ENCODE peak calls at places on chromosomes 5 and 9, in eight cellular contexts. One of them, this sample, is unnamed.

GRCh38 chr9:116494815-116495634 is 192.1 kb upstream of the TRIM32 start:
- DNase-seq in NCI-H1092: peak; percentile 7
- DNase-seq in H4: peak; percentile 22
- DNase-seq in amygdala: no peak
- DNase-seq in naive thymus-derived CD8-positive, alpha-beta T cell: peak; percentile 1
- DNase-seq in RWPE1: peak; percentile 30
- DNase-seq in mucosa of gallbladder: no peak
- DNase-seq in stimulated activated CD4-positive, alpha-beta T cell treated with anti-CD3 and anti-CD28 coated beads, Interleukin-1b, Interleukin-23, amount 100 ng/mL, for 24 hours: no peak
- DNase-seq in this sample: no peak

GRCh38 chr9:120946259-120946658 is 19.7 kb upstream of the TRAF1 start:
- DNase-seq in NCI-H1092: no peak
- DNase-seq in H4: no peak
- DNase-seq in amygdala: no peak
- DNase-seq in naive thymus-derived CD8-positive, alpha-beta T cell: no peak
- DNase-seq in RWPE1: peak; percentile 42
- DNase-seq in mucosa of gallbladder: no peak
- DNase-seq in stimulated activated CD4-positive, alpha-beta T cell treated with anti-CD3 and anti-CD28 coated beads, Interleukin-1b, Interleukin-23, amount 100 ng/mL, for 24 hours: no peak
- DNase-seq in this sample: no peak

GRCh38 chr9:89661956-89662717 is 57.3 kb downstream of the GADD45G start:
- DNase-seq in NCI-H1092: peak; percentile 98
- DNase-seq in H4: peak; percentile 83
- DNase-seq in amygdala: peak; percentile 96
- DNase-seq in naive thymus-derived CD8-positive, alpha-beta T cell: no peak
- DNase-seq in RWPE1: peak; percentile 98
- DNase-seq in mucosa of gallbladder: peak; percentile 99
- DNase-seq in stimulated activated CD4-positive, alpha-beta T cell treated with anti-CD3 and anti-CD28 coated beads, Interleukin-1b, Interleukin-23, amount 100 ng/mL, for 24 hours: no peak
- DNase-seq in this sample: no peak

GRCh38 chr9:125460346-125460745 is 198.7 kb downstream of the GAPVD1 start:
- DNase-seq in NCI-H1092: no peak
- DNase-seq in H4: no peak
- DNase-seq in amygdala: no peak
- DNase-seq in naive thymus-derived CD8-positive, alpha-beta T cell: no peak
- DNase-seq in RWPE1: no peak
- DNase-seq in mucosa of gallbladder: no peak
- DNase-seq in stimulated activated CD4-positive, alpha-beta T cell treated with anti-CD3 and anti-CD28 coated beads, Interleukin-1b, Interleukin-23, amount 100 ng/mL, for 24 hours: no peak
- DNase-seq in this sample: no peak

GRCh38 chr5:16492398-16493175 is 27.0 kb upstream of the ZNF622 start:
- DNase-seq in NCI-H1092: no peak
- DNase-seq in H4: no peak
- DNase-seq in amygdala: no peak
- DNase-seq in naive thymus-derived CD8-positive, alpha-beta T cell: no peak
- DNase-seq in RWPE1: peak; percentile 86
- DNase-seq in mucosa of gallbladder: peak; percentile 60
- DNase-seq in stimulated activated CD4-positive, alpha-beta T cell treated with anti-CD3 and anti-CD28 coated beads, Interleukin-1b, Interleukin-23, amount 100 ng/mL, for 24 hours: no peak
- DNase-seq in this sample: no peak

GRCh38 chr9:19551124-19551929 is 142.5 kb downstream of the ACER2 start:
- DNase-seq in NCI-H1092: no peak
- DNase-seq in H4: no peak
- DNase-seq in amygdala: no peak
- DNase-seq in naive thymus-derived CD8-positive, alpha-beta T cell: no peak
- DNase-seq in RWPE1: no peak
- DNase-seq in mucosa of gallbladder: no peak
- DNase-seq in stimulated activated CD4-positive, alpha-beta T cell treated with anti-CD3 and anti-CD28 coated beads, Interleukin-1b, Interleukin-23, amount 100 ng/mL, for 24 hours: no peak
- DNase-seq in this sample: no peak

GRCh38 chr9:129483467-129484324 is 137.2 kb downstream of the C9orf50 start:
- DNase-seq in NCI-H1092: peak; percentile 20
- DNase-seq in H4: peak; percentile 81
- DNase-seq in amygdala: peak; percentile 75
- DNase-seq in naive thymus-derived CD8-positive, alpha-beta T cell: peak; percentile 31
- DNase-seq in RWPE1: peak; percentile 89
- DNase-seq in mucosa of gallbladder: peak; percentile 89
- DNase-seq in stimulated activated CD4-positive, alpha-beta T cell treated with anti-CD3 and anti-CD28 coated beads, Interleukin-1b, Interleukin-23, amount 100 ng/mL, for 24 hours: no peak
- DNase-seq in this sample: no peak

GRCh38 chr5:116038817-116039216 is 6.5 kb downstream of the ARL14EPL start:
- DNase-seq in NCI-H1092: no peak
- DNase-seq in H4: no peak
- DNase-seq in amygdala: no peak
- DNase-seq in naive thymus-derived CD8-positive, alpha-beta T cell: no peak
- DNase-seq in RWPE1: no peak
- DNase-seq in mucosa of gallbladder: no peak
- DNase-seq in stimulated activated CD4-positive, alpha-beta T cell treated with anti-CD3 and anti-CD28 coated beads, Interleukin-1b, Interleukin-23, amount 100 ng/mL, for 24 hours: no peak
- DNase-seq in this sample: no peak

GRCh38 chr9:91775011-91775707 is 174.9 kb downstream of the ROR2 start:
- DNase-seq in NCI-H1092: peak; percentile 38
- DNase-seq in H4: peak; percentile 44
- DNase-seq in amygdala: no peak
- DNase-seq in naive thymus-derived CD8-positive, alpha-beta T cell: peak; percentile 51
- DNase-seq in RWPE1: peak; percentile 90
- DNase-seq in mucosa of gallbladder: peak; percentile 53
- DNase-seq in stimulated activated CD4-positive, alpha-beta T cell treated with anti-CD3 and anti-CD28 coated beads, Interleukin-1b, Interleukin-23, amount 100 ng/mL, for 24 hours: peak; percentile 37
- DNase-seq in this sample: peak; percentile 21

GRCh38 chr9:94135222-94135621 is 51.0 kb downstream of the PTPDC1 start:
- DNase-seq in NCI-H1092: no peak
- DNase-seq in H4: no peak
- DNase-seq in amygdala: no peak
- DNase-seq in naive thymus-derived CD8-positive, alpha-beta T cell: no peak
- DNase-seq in RWPE1: peak; percentile 68
- DNase-seq in mucosa of gallbladder: peak; percentile 44
- DNase-seq in stimulated activated CD4-positive, alpha-beta T cell treated with anti-CD3 and anti-CD28 coated beads, Interleukin-1b, Interleukin-23, amount 100 ng/mL, for 24 hours: no peak
- DNase-seq in this sample: no peak

GRCh38 chr9:118170032-118170955 is 466.1 kb downstream of the TLR4 start:
- DNase-seq in NCI-H1092: peak; percentile 25
- DNase-seq in H4: peak; percentile 6
- DNase-seq in amygdala: peak; percentile 64
- DNase-seq in naive thymus-derived CD8-positive, alpha-beta T cell: no peak
- DNase-seq in RWPE1: peak; percentile 51
- DNase-seq in mucosa of gallbladder: peak; percentile 39
- DNase-seq in stimulated activated CD4-positive, alpha-beta T cell treated with anti-CD3 and anti-CD28 coated beads, Interleukin-1b, Interleukin-23, amount 100 ng/mL, for 24 hours: no peak
- DNase-seq in this sample: no peak

This sample was measured in T follicular helper cell.